ENCODE peak calls at places on chromosomes 16 and 17, in four cellular contexts. I is heart right ventricle, A is lung, Q is A549. Z is an unnamed sample.

GRCh38 chr16:86387461-86388440 is 122.6 kb upstream of the FOXF1 start:
- DNase-seq in I (no peak), Q (peak), A (no peak), Z (no peak)

GRCh38 chr17:40980594-40980993 is 3.5 kb downstream of the KRT40 start:
- DNase-seq in Q (no peak), I (no peak), A (no peak), Z (no peak)

GRCh38 chr17:62780951-62781350 is 27.2 kb downstream of the MARCHF10 start:
- DNase-seq in Q (no peak), A (no peak), I (no peak), Z (no peak)

GRCh38 chr16:47473794-47474193 is 12.7 kb downstream of the PHKB start:
- DNase-seq in Q (no peak), A (no peak), I (no peak), Z (no peak)

GRCh38 chr17:59361916-59362810 is 30.7 kb downstream of the YPEL2 start:
- DNase-seq in A (no peak), Q (no peak), I (no peak), Z (no peak)

GRCh38 chr17:55770220-55770870 is 19.5 kb downstream of the PCTP start:
- DNase-seq in A (no peak), Q (peak), I (no peak), Z (no peak)

GRCh38 chr16:57500578-57501111 is 14.4 kb upstream of the DOK4 start:
- DNase-seq in A (no peak), I (no peak), Q (no peak), Z (no peak)

GRCh38 chr17:50909765-50910661 is 43.9 kb upstream of the TOB1 start:
- DNase-seq in A (no peak), I (no peak), Q (no peak), Z (no peak)

GRCh38 chr16:7086842-7087616 is 245.6 kb upstream of the RBFOX1 start:
- DNase-seq in I (peak), Q (peak), A (peak), Z (no peak)

GRCh38 chr16:63188076-63188771 is 1152.0 kb upstream of the CDH8 start:
- DNase-seq in I (no peak), Q (no peak), A (no peak), Z (no peak)

GRCh38 chr16:67104061-67104460 is 5.7 kb upstream of the PHAF1 start:
- DNase-seq in A (no peak), I (peak), Q (peak), Z (no peak)

DNA sequence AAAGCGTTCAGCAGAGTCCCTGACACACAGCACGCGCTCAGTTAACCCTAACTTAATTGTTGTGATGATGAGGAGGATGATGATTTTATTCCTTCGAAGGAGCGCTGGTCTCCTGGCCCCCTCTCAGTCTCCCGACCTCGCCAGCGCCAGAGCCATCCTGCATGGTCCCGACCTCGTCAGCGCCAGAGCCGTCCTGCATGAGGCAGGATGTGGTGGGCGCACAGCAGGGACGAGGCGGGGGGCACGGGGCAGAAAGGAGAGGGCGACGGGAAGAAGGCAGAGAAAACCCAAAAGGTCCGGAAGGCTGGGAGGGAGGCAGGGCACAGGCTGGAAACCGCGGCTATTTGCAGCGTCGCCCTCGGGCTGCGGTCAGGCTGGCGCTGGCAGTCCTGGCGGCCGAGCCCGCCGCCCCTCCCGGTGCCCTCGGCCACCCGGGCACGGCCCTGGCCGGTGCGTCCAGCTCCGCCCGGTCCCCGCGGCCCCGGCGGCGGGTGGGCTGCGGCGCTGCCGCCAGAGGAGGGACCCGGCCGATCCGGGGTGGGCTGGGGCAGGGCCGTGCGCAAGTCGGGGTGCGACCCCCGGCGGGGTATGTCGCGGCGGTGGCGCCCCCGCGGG is 3.0 kb upstream of the TAC4 start:
- DNase-seq in A (no peak), I (no peak), Q (no peak), Z (no peak)
- H3K27ac ChIP-seq in A (peak), I (peak), Q (peak), Z (no peak)

GRCh38 chr16:2610781-2611498 is 71.4 kb upstream of the KCTD5 start:
- DNase-seq in I (no peak), A (no peak), Q (no peak), Z (no peak)

GRCh38 chr16:2611499-2611862 is 70.8 kb upstream of the KCTD5 start:
- DNase-seq in Q (no peak), A (no peak), I (no peak), Z (no peak)

GRCh38 chr16:2614761-2615191 is 67.5 kb upstream of the KCTD5 start:
- DNase-seq in Q (no peak), I (no peak), A (no peak), Z (no peak)

DNA sequence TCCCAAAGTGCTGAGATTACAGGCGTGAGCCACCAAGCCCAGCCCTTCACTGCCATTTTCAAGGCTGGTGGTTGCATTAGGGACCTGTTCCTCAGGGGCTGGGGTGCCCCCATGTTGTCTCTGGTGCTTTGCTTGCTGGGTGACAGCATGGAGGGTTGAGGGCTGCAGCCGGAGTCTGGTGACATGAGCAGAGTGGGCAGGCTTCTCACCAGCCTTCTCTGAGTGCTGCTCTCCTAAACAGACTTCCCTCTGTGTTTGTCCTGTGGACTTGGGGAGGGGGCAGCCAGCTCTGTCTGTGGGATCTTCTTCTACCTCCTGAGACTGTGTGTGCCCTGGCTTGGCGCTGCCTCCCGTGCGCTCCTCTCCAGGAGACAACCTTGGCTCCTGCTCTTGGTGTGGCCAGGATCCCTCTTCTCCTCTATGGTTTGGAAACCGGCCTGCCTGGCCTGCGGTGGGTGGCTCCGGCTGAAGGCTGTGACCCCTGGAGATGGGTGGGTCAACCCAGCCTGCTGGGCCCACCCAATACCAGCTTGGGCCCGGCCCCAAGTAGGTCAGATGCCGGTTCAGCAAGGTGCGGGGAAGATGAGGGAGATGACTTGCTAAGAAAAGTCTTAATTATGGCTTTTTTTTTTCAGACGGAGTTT is 72.1 kb downstream of the PDPK1 start:
- DNase-seq in A (no peak), Q (no peak), I (no peak), Z (no peak)
- H3K27ac ChIP-seq in A (no peak), Q (no peak), I (no peak), Z (no peak)

DNA sequence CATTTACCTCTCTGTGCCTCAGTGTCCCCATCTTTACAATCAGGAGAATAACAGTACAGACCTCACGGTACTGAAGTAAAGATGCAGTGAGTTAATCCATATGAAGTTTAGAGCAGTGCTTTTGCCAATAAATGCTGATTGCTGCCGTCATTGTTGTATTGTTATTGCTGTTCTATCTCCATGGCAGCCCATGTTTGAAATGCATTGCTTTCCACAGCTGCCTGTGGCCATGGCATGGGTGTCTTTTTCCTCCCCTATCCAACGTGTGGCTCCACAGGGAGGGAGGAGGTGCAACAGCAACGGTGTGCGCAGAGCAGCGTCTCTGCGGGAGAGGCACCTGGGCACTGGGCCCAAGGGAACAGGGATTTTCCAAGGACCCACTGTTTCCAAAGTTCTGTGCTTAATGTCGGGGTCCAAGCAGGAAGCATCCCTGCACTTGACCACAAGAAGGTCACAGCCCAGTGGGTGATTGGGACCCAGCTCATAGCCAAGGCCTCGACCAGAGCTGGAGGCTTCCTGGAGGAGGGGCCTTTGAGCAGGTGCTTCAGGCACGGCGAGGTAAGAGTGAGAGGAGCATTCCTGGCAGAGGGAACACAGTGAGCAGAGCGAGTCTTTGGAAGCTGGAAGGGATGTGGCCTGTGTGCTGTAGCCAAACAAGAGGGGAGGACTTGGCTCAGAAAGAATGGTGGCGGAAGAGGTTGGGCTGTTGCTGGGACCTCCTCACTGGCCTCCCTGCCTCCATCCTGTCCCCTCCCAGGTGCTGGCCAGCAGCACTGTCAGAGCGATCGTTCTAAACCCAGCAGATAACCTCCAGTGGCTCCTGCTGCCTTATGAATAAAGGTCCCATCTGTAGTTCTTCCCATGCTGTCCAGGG is 3.9 kb downstream of the RAI1 start:
- DNase-seq in A (peak), Q (no peak), I (peak), Z (no peak)
- H3K27ac ChIP-seq in A (peak), Q (peak), I (peak), Z (peak)

DNA sequence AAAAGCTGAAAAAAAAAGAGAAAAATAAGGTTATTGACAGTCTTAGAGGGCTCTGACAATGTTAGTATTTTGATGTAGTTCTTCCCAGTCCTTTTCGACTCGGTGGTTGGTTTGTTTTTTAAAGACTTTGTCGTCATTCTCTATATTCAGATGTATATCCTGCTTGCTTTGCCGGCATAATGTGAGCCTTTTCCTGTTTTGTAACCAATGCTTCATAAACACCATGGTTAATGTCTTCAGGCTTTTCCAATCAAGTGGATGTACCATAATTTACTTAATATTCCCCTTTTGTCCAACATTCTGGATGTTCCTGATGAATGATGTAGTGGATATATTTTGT is 45.4 kb downstream of the RAI1 start:
- DNase-seq in Q (no peak), A (no peak), I (no peak), Z (no peak)
- H3K27ac ChIP-seq in Q (peak), A (no peak), I (peak), Z (peak)

GRCh38 chr16:4677390-4677789 is 16.0 kb upstream of the NUDT16L1 start:
- DNase-seq in I (peak), Q (no peak), A (no peak), Z (no peak)
- H3K27ac ChIP-seq in I (peak), Q (no peak), A (no peak), Z (peak)

GRCh38 chr17:48314716-48315115 is 115.3 kb downstream of the SKAP1 start:
- DNase-seq in I (no peak), Q (no peak), A (no peak), Z (no peak)

GRCh38 chr17:48310748-48311213 is 119.2 kb downstream of the SKAP1 start:
- DNase-seq in Q (no peak), A (no peak), I (no peak), Z (no peak)

GRCh38 chr17:48308591-48308990 is 121.4 kb downstream of the SKAP1 start:
- DNase-seq in A (no peak), I (no peak), Q (no peak), Z (no peak)

GRCh38 chr17:48313096-48313495 is 116.9 kb downstream of the SKAP1 start:
- DNase-seq in Q (no peak), I (no peak), A (no peak), Z (no peak)

GRCh38 chr17:48311324-48311723 is 118.7 kb downstream of the SKAP1 start:
- DNase-seq in A (no peak), I (no peak), Q (no peak), Z (no peak)
- H3K27ac ChIP-seq in A (no peak), I (no peak), Q (no peak), Z (no peak)

DNA sequence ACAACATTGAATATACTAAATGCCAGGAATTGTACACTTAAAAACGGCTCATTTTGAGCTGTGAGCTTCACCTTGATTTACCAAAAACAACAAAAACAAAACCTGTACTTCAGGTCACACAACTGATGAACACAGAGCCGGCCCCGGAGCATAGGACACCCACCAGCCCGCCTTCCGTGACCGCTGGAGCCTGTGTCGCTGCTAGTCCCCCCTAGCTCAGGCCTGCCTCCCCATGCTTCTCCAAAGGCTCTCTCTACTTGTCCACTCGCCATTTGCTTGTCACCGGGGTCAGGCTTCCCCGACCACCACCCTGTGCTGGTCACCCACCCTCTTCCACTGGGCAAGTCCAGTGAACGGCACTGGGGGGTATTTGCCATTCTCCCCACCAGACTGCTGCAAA is 113.8 kb upstream of the TNRC6C start:
- DNase-seq in A (no peak), Q (no peak), I (no peak), Z (no peak)
- H3K27ac ChIP-seq in A (no peak), Q (no peak), I (no peak), Z (no peak)

Z was measured in caudate nucleus.